ENCODE peak calls at places on chromosomes 1 and 21, in eight cellular contexts. O, J, V, M, X, L, P and C are unnamed samples.

GRCh38 chr1:56921486-56921885 is 44.3 kb downstream of the C8B start:
- DNase-seq in O (no peak), L (no peak), P (no peak), J (no peak), M (no peak), V (no peak), X (no peak), C (no peak)

GRCh38 chr1:31259746-31260145 is 20.1 kb upstream of the NKAIN1 start:
- DNase-seq in P (no peak), J (no peak), M (no peak), V (no peak), O (no peak), X (no peak), L (no peak), C (no peak)

GRCh38 chr1:220655961-220656720 is 34.0 kb upstream of the C1orf115 start:
- DNase-seq in V (no peak), X (no peak), L (no peak), O (no peak), P (no peak), J (no peak), M (no peak), C (no peak)

GRCh38 chr1:115063238-115063901 is 25.9 kb downstream of the TSPAN2 start:
- DNase-seq in M (no peak), P (no peak), X (no peak), J (no peak), O (peak), V (no peak), L (no peak), C (no peak)

GRCh38 chr1:33055210-33055991 is 18.7 kb upstream of the AK2 start:
- DNase-seq in M (peak), O (peak), V (peak), X (peak), L (peak), P (peak), J (peak), C (no peak)

GRCh38 chr1:210730023-210730422 is 401.3 kb downstream of the HHAT start:
- DNase-seq in P (no peak), M (no peak), X (no peak), L (no peak), V (no peak), O (no peak), J (no peak), C (no peak)

GRCh38 chr1:217333939-217334338 is 297.0 kb downstream of the GPATCH2 start:
- DNase-seq in L (no peak), M (peak), X (peak), O (no peak), V (peak), J (peak), P (peak), C (no peak)

GRCh38 chr1:20271498-20272400 is 18.9 kb upstream of the VWA5B1 start:
- DNase-seq in J (no peak), M (no peak), L (no peak), X (no peak), O (peak), P (no peak), V (no peak), C (no peak)

GRCh38 chr1:33257759-33258712 is 1.7 kb downstream of the ZNF362 start:
- DNase-seq in J (no peak), L (no peak), X (no peak), M (no peak), P (peak), V (peak), O (no peak), C (no peak)

GRCh38 chr1:116682641-116683221 is 15.2 kb upstream of the IGSF3 start:
- DNase-seq in J (no peak), M (no peak), X (no peak), V (no peak), L (no peak), O (no peak), P (no peak), C (no peak)

GRCh38 chr1:58981392-58981791 is 197.5 kb upstream of the JUN start:
- DNase-seq in J (no peak), X (no peak), L (no peak), P (no peak), V (no peak), O (no peak), M (no peak), C (no peak)

DNA sequence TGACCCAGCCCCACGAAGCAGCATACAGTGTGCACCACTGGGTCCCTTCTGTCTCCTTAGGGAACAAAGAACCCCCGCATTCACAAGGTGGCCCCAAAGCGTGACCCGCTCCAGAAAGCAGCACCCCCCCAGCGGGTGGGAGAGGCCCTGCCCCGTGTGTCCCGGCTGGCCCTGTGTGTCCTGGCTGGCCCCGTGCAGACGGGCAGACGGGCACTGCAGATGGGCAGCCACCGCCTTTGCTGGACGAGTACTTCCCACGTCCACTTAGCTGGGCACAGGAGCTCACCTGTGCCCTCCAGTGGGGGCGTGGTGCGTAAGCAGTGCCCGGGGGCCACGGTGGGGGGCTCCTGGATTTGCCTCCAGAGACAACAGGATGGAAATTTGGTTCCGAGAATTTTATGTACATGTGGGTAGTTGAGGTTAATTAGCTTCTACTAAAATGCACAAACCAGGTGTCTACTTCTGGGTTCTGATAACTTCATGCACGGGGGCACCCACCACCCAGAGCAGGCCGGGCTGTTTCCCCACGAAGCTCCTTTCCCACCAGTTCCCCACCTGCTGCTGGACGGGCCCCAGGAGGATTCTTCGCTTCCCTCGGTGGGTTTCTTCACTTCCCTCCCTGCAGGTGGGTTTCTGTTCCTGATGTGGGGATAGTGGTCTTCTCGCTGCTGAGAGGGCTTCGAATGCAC is 33.2 kb upstream of the SLC19A1 start:
- DNase-seq in J (no peak), O (no peak), M (no peak), V (no peak), P (no peak), L (peak), X (no peak), C (no peak)
- TF ChIP-seq CTCF in J (no peak), O (no peak), M (no peak), V (no peak), P (no peak), L (no peak), X (no peak), C (no peak)

DNA sequence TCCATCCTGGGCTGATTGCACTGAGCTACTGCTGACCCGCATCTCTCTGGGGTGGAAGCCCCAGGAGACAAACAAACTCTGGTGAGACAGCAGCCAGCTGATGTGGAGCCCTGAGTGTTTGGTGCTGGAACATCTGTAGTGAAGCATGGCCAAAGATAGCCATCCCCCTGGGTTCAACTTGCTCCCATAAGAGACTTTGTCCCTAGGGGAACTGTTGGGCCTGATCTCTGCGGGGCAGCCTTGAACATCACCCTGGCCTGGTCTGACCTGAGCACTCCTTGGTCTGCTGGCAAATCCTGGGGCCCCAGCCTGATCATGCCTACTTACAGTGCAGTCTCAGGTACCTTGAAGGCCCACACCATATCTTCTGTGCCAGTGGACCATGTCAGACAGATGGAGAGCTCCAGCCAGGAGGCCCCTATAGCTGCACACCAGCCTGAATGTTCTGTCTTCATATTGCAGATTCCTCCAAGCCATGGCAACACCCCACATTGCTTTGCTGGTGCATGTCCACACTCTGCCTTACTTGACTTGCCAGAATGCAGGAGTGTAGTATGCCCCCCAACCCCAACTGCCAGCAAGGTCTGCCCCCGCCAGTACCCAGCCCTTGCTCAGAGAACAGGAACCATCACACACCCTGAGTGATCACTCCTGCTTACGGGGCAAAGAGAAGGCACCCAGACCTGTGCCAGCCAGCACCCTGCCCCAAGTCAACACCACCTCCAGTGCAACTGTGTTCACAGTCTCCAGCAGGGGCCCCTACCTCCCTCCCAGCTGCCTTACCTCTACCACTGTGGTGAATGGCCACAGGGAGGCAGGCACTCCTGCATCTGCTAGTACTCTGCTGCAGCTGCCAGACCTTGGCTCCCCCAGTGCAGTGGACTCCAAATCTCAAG is 690.5 kb upstream of the NR5A2 start:
- DNase-seq in P (no peak), X (no peak), M (no peak), O (no peak), V (no peak), L (no peak), J (no peak), C (no peak)
- TF ChIP-seq CTCF in P (no peak), X (no peak), M (no peak), O (no peak), V (no peak), L (no peak), J (no peak), C (no peak)

DNA sequence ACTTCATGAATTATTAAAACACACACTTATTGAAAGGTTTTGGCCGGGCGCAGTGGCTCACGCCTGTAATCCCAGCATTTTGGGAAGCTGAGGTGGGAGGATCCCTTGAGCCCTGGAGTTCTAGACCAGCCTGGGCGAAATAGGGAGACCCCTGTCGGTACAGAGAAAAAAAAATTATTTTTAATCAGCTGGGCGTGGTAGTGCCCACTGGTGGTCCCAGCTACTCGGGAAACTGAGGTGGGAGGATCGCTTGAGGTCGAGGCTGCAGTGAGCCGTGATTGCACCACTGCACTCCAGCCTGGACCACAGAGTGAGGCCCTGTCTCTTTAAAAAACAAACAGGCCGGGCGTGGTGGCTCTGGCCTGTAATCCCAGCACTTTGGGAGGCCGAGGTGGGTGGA is 1.7 kb downstream of the GABPB2 start:
- DNase-seq in L (no peak), M (no peak), X (no peak), V (no peak), J (no peak), O (no peak), P (no peak), C (no peak)
- TF ChIP-seq CTCF in L (no peak), M (no peak), X (no peak), V (no peak), J (no peak), O (no peak), P (no peak), C (peak)

GRCh38 chr1:66353207-66353606 is 180.7 kb upstream of the SGIP1 start:
- DNase-seq in V (no peak), L (no peak), J (peak), O (no peak), P (no peak), M (no peak), X (no peak), C (no peak)
- TF ChIP-seq CTCF in V (no peak), L (no peak), J (no peak), O (no peak), P (no peak), M (no peak), X (no peak), C (no peak)

GRCh38 chr1:202002447-202002846 is 7.9 kb upstream of the ELF3 start:
- DNase-seq in O (no peak), J (no peak), X (no peak), M (no peak), L (no peak), V (no peak), P (no peak), C (no peak)
- TF ChIP-seq CTCF in O (no peak), J (no peak), X (no peak), M (peak), L (no peak), V (no peak), P (no peak), C (no peak)